ENCODE peak calls at places on chromosome 12, in four cellular contexts. P is right lobe of liver, S is thoracic aorta, V is pancreas. Y is an unnamed sample.

GRCh38 chr12:114949081-114949480 is 265.1 kb upstream of the TBX3 start:
- ATAC-seq in S (no peak), V (no peak), P (no peak), Y (no peak)

GRCh38 chr12:131055596-131056233 is 102.0 kb downstream of the ADGRD1 start:
- ATAC-seq in S (no peak), V (no peak), P (no peak), Y (no peak)

GRCh38 chr12:66188584-66189475 is at the start of gene IRAK3:
- ATAC-seq in V (peak), P (peak), S (peak), Y (peak)

GRCh38 chr12:68269727-68270126 is 16.3 kb upstream of the IL22 start:
- ATAC-seq in P (no peak), V (no peak), S (no peak), Y (no peak)

GRCh38 chr12:80422549-80422948 is 21.5 kb upstream of the PTPRQ start:
- ATAC-seq in V (no peak), P (no peak), S (no peak), Y (no peak)

GRCh38 chr12:54050479-54050805 is 3.2 kb upstream of the HOXC4 start:
- ATAC-seq in S (no peak), V (no peak), P (no peak), Y (no peak)

GRCh38 chr12:108907861-108908302 is 28.0 kb downstream of the DAO start:
- ATAC-seq in P (peak), V (no peak), S (no peak), Y (peak)

GRCh38 chr12:22334696-22335290 is at the start of gene ST8SIA1:
- ATAC-seq in V (peak), P (peak), S (no peak), Y (peak)

GRCh38 chr12:115709410-115710065 is 568.0 kb downstream of the MED13L start:
- ATAC-seq in S (peak), P (no peak), V (no peak), Y (no peak)

GRCh38 chr12:44422559-44422958 is 453.6 kb downstream of the NELL2 start:
- ATAC-seq in V (no peak), S (no peak), P (no peak), Y (no peak)

GRCh38 chr12:99552022-99552421 is 95.5 kb upstream of the GARIN6 start:
- ATAC-seq in S (no peak), V (no peak), P (no peak), Y (no peak)

GRCh38 chr12:87311206-87311605 is 718.0 kb downstream of the C12orf50 start:
- ATAC-seq in P (peak), V (no peak), S (no peak), Y (peak)

GRCh38 chr12:32365473-32366064 is 33.8 kb upstream of the FGD4 start:
- ATAC-seq in S (peak), V (peak), P (peak), Y (peak)

GRCh38 chr12:110135806-110136205 is 11.6 kb downstream of the IFT81 start:
- ATAC-seq in S (no peak), P (no peak), V (no peak), Y (no peak)

GRCh38 chr12:107402041-107403022 is 283.3 kb upstream of the PWP1 start:
- ATAC-seq in V (no peak), P (peak), S (no peak), Y (no peak)

GRCh38 chr12:64681200-64682052 is 71.1 kb downstream of the RASSF3 start:
- ATAC-seq in V (no peak), P (no peak), S (no peak), Y (no peak)

GRCh38 chr12:100988278-100988625 is 193.7 kb downstream of the ANO4 start:
- ATAC-seq in P (no peak), S (no peak), V (no peak), Y (no peak)

GRCh38 chr12:16299403-16299802 is 21.9 kb upstream of the SLC15A5 start:
- ATAC-seq in P (no peak), S (no peak), V (no peak), Y (no peak)

GRCh38 chr12:64457466-64457865 is 5.5 kb downstream of the TBK1 start:
- ATAC-seq in S (no peak), V (no peak), P (no peak), Y (no peak)

DNA sequence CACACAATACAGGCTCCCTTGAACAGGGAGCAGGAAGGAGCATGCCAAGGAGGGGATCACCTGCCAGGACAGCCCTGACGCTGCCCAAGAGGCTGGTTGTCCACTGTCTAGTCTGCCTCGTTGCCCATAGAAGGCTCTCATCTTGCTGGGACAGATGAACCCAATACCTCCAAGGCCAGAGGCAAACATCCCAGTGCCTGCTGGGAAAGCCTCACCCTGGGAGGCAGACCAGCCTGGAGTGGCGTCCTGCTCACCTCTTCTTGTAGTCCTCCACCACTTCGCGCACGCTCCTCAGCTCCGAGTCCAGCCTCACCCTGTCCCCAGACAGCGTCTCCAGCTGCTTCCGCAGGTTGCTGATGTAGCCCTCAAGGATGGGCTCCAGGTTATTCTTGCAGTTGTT is 2.4 kb downstream of the KRT73 start:
- ATAC-seq in P (no peak), S (no peak), V (no peak), Y (no peak)
- TF ChIP-seq CTCF in P (no peak), S (no peak), V (no peak), Y (no peak)

GRCh38 chr12:125032466-125033152 is 32.6 kb upstream of the AACS start:
- ATAC-seq in V (no peak), P (no peak), S (no peak), Y (no peak)

GRCh38 chr12:125029756-125030358 is 35.4 kb upstream of the AACS start:
- ATAC-seq in V (no peak), P (no peak), S (no peak), Y (no peak)

GRCh38 chr12:125024949-125025563 is 31.6 kb downstream of the BRI3BP start:
- ATAC-seq in S (no peak), P (no peak), V (no peak), Y (no peak)

GRCh38 chr12:125025836-125026235 is 32.4 kb downstream of the BRI3BP start:
- ATAC-seq in P (no peak), S (no peak), V (no peak), Y (no peak)

GRCh38 chr12:125028106-125028505 is 34.7 kb downstream of the BRI3BP start:
- ATAC-seq in S (no peak), V (no peak), P (no peak), Y (no peak)
- H3K4me3 ChIP-seq in S (no peak), V (no peak), P (no peak), Y (no peak)

GRCh38 chr12:14937014-14937413 is 1.3 kb downstream of the ERP27 start:
- ATAC-seq in V (no peak), S (no peak), P (no peak), Y (no peak)
- TF ChIP-seq CTCF in V (peak), S (no peak), P (no peak), Y (no peak)

GRCh38 chr12:56450241-56450640 is 1.0 kb upstream of the TIMELESS start:
- ATAC-seq in S (no peak), P (no peak), V (no peak), Y (no peak)

GRCh38 chr12:56454557-56454956 is at the start of gene MIP:
- ATAC-seq in V (no peak), P (no peak), S (no peak), Y (no peak)

GRCh38 chr12:56451147-56451546 is 1.9 kb upstream of the TIMELESS start:
- ATAC-seq in V (no peak), S (no peak), P (no peak), Y (no peak)

GRCh38 chr12:56448860-56449621 is at the start of gene TIMELESS:
- ATAC-seq in S (peak), V (peak), P (peak), Y (peak)

GRCh38 chr12:56449622-56449984 is 377 bp upstream of the TIMELESS start:
- ATAC-seq in V (no peak), P (no peak), S (no peak), Y (no peak)
- H3K4me3 ChIP-seq in V (peak), P (peak), S (peak), Y (peak)

DNA sequence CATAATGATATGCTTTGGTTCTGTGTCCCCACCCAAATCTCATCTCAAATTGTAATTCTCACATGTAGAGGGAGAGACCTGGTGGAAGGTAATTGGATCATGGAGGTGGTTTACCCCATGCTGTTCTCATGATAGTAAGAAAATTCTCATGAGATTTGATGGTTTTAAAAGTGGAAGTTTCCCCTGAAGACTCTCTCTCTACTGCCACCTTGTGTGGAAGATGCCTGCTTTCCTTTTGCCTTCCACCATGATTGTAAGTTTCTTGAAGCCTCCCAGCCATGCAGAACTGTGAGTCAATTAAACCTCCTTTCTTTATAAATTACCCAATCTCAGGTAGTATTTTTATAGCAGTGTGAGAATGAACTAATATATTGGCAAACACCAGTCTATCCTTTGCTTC is 260.4 kb upstream of the PPFIA2 start:
- ATAC-seq in S (no peak), V (no peak), P (no peak), Y (no peak)
- TF ChIP-seq CTCF in S (no peak), V (no peak), P (peak), Y (peak)

GRCh38 chr12:94874086-94874985 is 129.2 kb downstream of the NDUFA12 start:
- ATAC-seq in S (no peak), P (no peak), V (no peak), Y (no peak)
- H3K4me3 ChIP-seq in S (peak), P (peak), V (peak), Y (peak)

GRCh38 chr12:25959069-25959961 is 833 bp downstream of the RASSF8 start:
- ATAC-seq in S (peak), P (peak), V (peak), Y (peak)
- TF ChIP-seq CTCF in S (no peak), P (no peak), V (no peak), Y (no peak)

GRCh38 chr12:13534242-13534641 is 337.7 kb downstream of the EMP1 start:
- ATAC-seq in S (no peak), V (no peak), P (no peak), Y (no peak)

GRCh38 chr12:13536219-13536910 is 339.8 kb downstream of the EMP1 start:
- ATAC-seq in V (no peak), S (no peak), P (no peak), Y (no peak)

GRCh38 chr12:13538136-13538535 is 341.6 kb downstream of the EMP1 start:
- ATAC-seq in V (no peak), S (no peak), P (no peak), Y (no peak)

GRCh38 chr12:13537623-13538022 is 341.1 kb downstream of the EMP1 start:
- ATAC-seq in V (no peak), S (no peak), P (no peak), Y (no peak)

DNA sequence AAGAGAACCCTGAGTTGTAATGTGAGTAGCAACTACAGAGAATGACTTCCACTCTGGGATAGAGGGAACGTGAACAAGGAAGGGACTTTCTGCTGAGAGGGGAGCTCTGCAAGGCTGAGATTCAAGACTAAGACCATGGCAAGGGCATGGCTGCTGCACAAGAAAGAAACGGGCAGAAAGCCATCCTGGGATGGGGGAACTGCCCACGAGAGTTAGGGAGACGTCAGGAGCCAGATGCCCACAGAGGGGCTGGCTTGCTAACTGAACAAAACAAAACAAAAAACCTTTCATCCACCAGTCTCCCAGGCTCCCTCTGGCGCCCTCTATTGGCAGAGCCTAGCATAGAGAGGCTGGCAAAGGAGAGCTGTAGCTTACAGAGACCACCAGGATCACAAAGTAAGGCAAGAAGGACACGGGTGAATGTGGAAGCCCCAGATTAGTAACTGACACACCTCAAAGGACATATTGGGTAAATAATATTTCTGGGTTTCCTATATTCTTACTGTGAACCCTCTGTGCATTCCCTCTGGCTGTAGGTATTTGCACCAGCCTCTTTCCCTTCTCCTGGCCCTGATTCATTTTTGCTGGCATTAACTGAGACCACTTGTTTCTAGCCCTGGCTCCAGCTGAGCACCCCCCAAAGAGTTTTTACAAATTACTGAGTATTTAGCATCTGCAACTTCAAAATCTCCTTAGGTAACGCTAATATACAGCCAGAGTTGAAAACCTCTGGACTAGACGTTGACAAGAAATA is 338.3 kb downstream of the EMP1 start:
- ATAC-seq in P (peak), V (no peak), S (no peak), Y (no peak)
- H3K4me3 ChIP-seq in P (no peak), V (no peak), S (peak), Y (no peak)

GRCh38 chr12:78641837-78642423 is 222.6 kb upstream of the SYT1 start:
- ATAC-seq in V (no peak), S (no peak), P (peak), Y (no peak)
- TF ChIP-seq CTCF in V (no peak), S (no peak), P (no peak), Y (no peak)

GRCh38 chr12:119181202-119181601 is 2.5 kb downstream of the HSPB8 start:
- ATAC-seq in V (no peak), P (no peak), S (no peak), Y (no peak)
- H3K4me3 ChIP-seq in V (peak), P (no peak), S (peak), Y (peak)

Y was measured in gastroesophageal sphincter.